ENCODE peak calls at places on chromosomes 3 and 15, in ten cellular contexts. F, K, X, R, D, C, P, U, E and W are unnamed samples. For H3K4me1, the result is how much of the 10 kb centered on the place peaks cover.

GRCh38 chr15:31974855-31975421 is 55.4 kb upstream of the CHRNA7 start:
- DNase-seq in D (no peak), P (no peak), C (peak), U (peak), E (peak), X (peak), R (no peak), F (no peak), K (no peak), W (no peak)

GRCh38 chr3:52787246-52787645 is 7.3 kb upstream of the ITIH3 start:
- DNase-seq in P (no peak), F (no peak), K (no peak), X (no peak), U (no peak), C (no peak), D (peak), R (no peak), E (no peak), W (no peak)

GRCh38 chr15:92083190-92083589 is 229.7 kb downstream of the SLCO3A1 start:
- DNase-seq in F (no peak), C (no peak), R (no peak), X (no peak), D (no peak), K (no peak), P (no peak), E (no peak), U (no peak), W (no peak)

GRCh38 chr15:96851613-96852012 is 521.1 kb downstream of the NR2F2 start:
- DNase-seq in F (no peak), R (no peak), U (no peak), D (no peak), C (no peak), X (no peak), K (no peak), P (no peak), E (no peak), W (no peak)

GRCh38 chr15:31173790-31174450 is 72.4 kb upstream of the TRPM1 start:
- DNase-seq in F (no peak), E (no peak), K (no peak), D (no peak), P (no peak), X (no peak), R (no peak), C (no peak), U (no peak), W (no peak)

GRCh38 chr3:152853196-152853595 is 18.3 kb downstream of the P2RY1 start:
- DNase-seq in K (no peak), P (no peak), C (no peak), F (no peak), X (no peak), U (no peak), R (no peak), D (no peak), E (no peak), W (no peak)

GRCh38 chr3:189954733-189955665 is 165.7 kb downstream of the P3H2 start:
- DNase-seq in F (no peak), E (no peak), P (no peak), X (no peak), R (no peak), D (peak), K (no peak), C (no peak), U (no peak), W (no peak)

GRCh38 chr15:63509933-63510547 is 5.6 kb downstream of the USP3 start:
- DNase-seq in K (no peak), E (no peak), D (no peak), C (no peak), X (no peak), U (peak), P (no peak), R (no peak), F (no peak), W (no peak)

GRCh38 chr3:151827816-151828215 is 13.9 kb downstream of the AADAC start:
- DNase-seq in K (no peak), C (no peak), U (no peak), X (no peak), D (no peak), E (no peak), F (no peak), R (no peak), P (no peak), W (no peak)

GRCh38 chr3:8757551-8758518 is 11.6 kb downstream of the OXTR start:
- DNase-seq in K (no peak), F (no peak), U (no peak), D (no peak), X (no peak), P (no peak), C (no peak), E (no peak), R (no peak), W (no peak)

GRCh38 chr15:101652098-101652782 is at the start of gene TM2D3:
- DNase-seq in D (peak), X (peak), K (peak), U (peak), F (peak), R (peak), C (peak), P (peak), E (peak), W (peak)

GRCh38 chr3:37174532-37175126 is at the start of gene LRRFIP2:
- DNase-seq in K (no peak), E (peak), F (no peak), R (peak), X (no peak), D (no peak), U (no peak), P (no peak), C (no peak), W (no peak)

GRCh38 chr15:63876085-63876662 is 42.4 kb upstream of the HERC1 start:
- DNase-seq in D (peak), R (no peak), E (no peak), U (no peak), F (no peak), K (no peak), P (peak), X (no peak), C (no peak), W (no peak)

GRCh38 chr3:102174832-102175374 is 259.9 kb upstream of the ZPLD1 start:
- DNase-seq in E (no peak), F (no peak), X (no peak), C (no peak), D (no peak), P (no peak), U (no peak), R (no peak), K (no peak), W (no peak)

GRCh38 chr15:100973351-100974034 is 54.3 kb downstream of the LRRK1 start:
- DNase-seq in X (peak), R (no peak), U (no peak), D (no peak), C (peak), K (no peak), P (no peak), E (no peak), F (no peak), W (no peak)

GRCh38 chr3:147809206-147809605 is 400.0 kb downstream of the ZIC1 start:
- DNase-seq in U (no peak), F (no peak), K (no peak), P (no peak), C (no peak), E (no peak), R (no peak), D (no peak), X (no peak), W (no peak)

GRCh38 chr3:53116956-53117355 is 13.3 kb downstream of the RFT1 start:
- DNase-seq in F (no peak), K (no peak), C (no peak), X (no peak), R (no peak), P (no peak), D (no peak), E (no peak), U (no peak), W (no peak)

GRCh38 chr3:194395201-194395600 is 3.9 kb downstream of the GP5 start:
- DNase-seq in K (no peak), U (peak), E (no peak), R (no peak), C (no peak), X (no peak), P (no peak), D (no peak), F (no peak), W (no peak)

DNA sequence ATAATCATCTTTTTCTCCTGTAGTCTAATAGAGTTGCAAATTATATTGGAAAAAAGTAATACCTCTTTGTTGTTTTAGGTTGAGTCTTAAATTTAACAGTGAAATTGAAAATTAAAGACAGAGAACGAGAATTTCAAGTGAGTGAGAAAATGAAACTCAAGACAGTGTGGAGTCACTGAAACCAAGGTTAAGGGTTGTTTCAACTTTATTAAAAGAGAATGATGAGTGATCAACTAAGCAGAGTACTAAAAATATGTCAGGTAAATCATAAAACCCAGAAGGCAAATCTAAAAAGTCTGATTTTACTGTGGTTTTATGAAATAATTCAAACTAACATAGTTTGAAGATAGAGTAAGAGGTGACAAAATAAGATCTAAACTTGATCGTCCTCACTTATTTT is 782.5 kb upstream of the SEMA6D start:
- DNase-seq in X (no peak), C (no peak), K (no peak), E (peak), P (no peak), R (no peak), U (no peak), D (no peak), F (no peak), W (no peak)
- H3K4me1 ChIP-seq in X (under half), C (under half), K (under half), E (under half), P (under half), R (under half), U (under half), D (under half), F (under half), W (under half)

GRCh38 chr3:29823233-29823632 is 542.4 kb downstream of the RBMS3 start:
- DNase-seq in P (no peak), R (no peak), X (no peak), E (no peak), F (no peak), U (no peak), D (no peak), C (no peak), K (no peak), W (no peak)
- H3K27ac ChIP-seq in P (no peak), R (no peak), X (no peak), E (no peak), F (no peak), U (no peak), D (no peak), C (no peak), K (no peak), W (no peak)

DNA sequence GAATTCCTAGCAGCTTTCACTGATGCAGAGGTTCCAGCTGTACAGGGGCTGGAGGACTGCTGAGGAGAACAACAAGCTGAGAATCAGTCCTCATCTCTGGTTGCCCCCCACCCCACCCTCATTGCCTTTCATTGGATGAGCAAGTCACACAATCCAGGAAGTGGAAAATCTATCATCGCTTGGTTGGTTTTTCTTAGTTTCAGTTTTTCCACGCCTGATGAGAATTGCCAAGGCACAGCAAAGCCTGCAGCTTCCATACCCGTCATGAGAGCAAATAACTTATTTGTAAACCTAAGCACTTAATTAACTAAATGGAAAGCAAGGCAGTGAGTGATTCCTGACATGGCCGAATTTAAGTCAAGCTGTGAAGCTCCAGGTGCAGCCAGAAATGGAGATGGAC is 21.4 kb upstream of the LIPC start:
- DNase-seq in P (no peak), F (peak), K (no peak), C (no peak), X (no peak), E (no peak), D (no peak), R (peak), U (no peak), W (no peak)
- H3K4me3 ChIP-seq in P (no peak), F (no peak), K (no peak), C (no peak), X (no peak), E (no peak), D (peak), R (peak), U (no peak), W (peak)

GRCh38 chr3:61632568-61633175 is 71.3 kb downstream of the PTPRG start:
- DNase-seq in U (peak), E (no peak), X (no peak), F (no peak), C (no peak), P (no peak), K (no peak), D (no peak), R (no peak), W (no peak)
- H3K4me1 ChIP-seq in U (under half), E (half or more), X (under half), F (under half), C (under half), P (under half), K (under half), D (under half), R (under half), W (under half)

DNA sequence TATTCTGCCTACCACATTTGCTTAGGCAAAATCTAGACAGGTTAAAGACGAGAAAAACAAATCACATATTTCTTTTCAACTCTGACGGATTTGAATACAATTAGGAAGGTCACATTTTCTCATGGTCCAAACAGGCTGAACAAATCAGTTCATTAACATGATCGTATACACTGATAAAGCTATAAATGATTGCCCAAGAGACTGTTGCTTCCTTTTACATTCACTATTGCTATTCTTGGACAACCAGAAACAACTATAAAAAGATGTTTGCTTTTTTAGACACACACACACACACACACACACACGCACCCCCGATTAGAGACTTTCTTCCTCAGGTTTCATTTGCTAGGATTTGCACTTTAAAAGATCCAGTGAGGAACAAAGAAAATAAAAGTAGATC is 122.3 kb upstream of the BHLHE40 start:
- DNase-seq in X (no peak), P (no peak), C (no peak), D (no peak), R (no peak), F (no peak), E (no peak), U (no peak), K (no peak), W (no peak)
- H3K27ac ChIP-seq in X (no peak), P (no peak), C (no peak), D (no peak), R (no peak), F (no peak), E (no peak), U (no peak), K (no peak), W (no peak)

GRCh38 chr3:150146891-150147761 is 176.4 kb upstream of the PFN2 start:
- DNase-seq in F (peak), X (no peak), P (peak), K (no peak), C (no peak), R (no peak), D (no peak), E (no peak), U (no peak), W (peak)
- H3K4me3 ChIP-seq in F (no peak), X (no peak), P (no peak), K (no peak), C (no peak), R (no peak), D (no peak), E (no peak), U (no peak), W (no peak)

DNA sequence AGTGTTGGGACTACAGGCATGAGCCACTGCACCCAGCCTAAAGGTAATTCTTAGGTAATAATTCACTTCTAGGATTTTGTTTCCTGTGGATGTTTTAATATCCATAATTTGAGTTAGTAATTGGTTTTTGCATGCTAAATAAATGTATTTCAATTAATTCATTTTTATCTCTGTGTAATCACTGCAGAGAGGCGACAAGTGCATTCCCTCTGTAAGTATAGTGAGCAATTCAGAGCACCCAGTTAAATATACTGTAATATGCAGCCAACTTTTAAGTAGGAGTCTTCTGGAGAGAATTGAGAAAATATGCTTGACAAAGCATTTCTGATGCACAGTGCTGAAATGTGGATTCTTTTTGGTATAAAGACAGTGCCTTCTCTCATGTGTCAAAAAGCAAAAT is 5.7 kb downstream of the TBC1D23 start:
- DNase-seq in F (no peak), K (no peak), C (no peak), D (no peak), X (no peak), U (no peak), P (no peak), R (no peak), E (no peak), W (no peak)
- H3K4me1 ChIP-seq in F (under half), K (under half), C (under half), D (under half), X (under half), U (under half), P (half or more), R (under half), E (under half), W (under half)

DNA sequence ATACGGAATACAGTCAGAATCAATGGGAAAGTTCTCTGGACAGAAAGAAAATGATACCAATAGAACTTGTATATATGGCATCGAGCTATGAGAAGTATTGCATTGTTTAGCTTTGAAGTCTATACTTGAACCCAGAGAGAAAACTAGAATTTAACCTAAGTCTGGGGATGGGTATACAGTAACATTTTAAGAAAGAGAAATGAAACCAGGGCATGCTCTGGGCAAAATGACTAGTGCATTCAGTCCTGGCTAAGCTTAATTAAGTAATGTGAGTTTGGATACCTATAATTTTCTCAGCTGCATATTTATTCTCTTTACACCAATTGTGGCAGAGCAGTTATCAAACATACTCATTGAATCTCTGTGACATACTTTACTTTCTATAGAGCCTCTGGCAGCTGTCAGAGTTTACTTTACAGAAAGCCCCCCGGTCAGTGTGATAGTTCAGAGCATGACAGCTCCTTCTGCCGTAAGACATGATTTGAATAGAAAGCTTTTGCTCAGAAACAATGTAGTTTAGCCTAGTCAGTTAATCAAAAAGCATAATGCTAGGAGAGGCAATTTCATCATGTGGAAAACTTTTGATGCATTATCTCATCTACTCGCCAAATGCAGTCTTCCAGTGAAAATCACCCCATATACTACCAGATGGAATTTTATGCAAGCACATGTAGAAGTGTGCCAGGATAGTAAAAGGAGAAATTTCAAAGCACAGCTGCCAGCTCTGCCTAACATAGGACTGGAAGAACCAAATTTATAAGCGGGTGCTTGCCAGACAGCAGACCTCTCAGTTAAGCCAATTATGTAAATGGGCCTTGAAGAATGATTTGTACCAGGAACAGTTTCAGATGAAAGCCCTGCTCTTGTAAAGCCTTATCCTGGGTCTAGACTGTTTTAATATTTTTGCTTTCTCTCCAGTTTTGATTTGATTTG is 40.7 kb downstream of the OXSM start:
- DNase-seq in C (no peak), K (no peak), U (peak), X (no peak), E (no peak), R (no peak), F (no peak), P (no peak), D (no peak), W (no peak)
- H3K27ac ChIP-seq in C (no peak), K (no peak), U (no peak), X (no peak), E (peak), R (no peak), F (no peak), P (no peak), D (no peak), W (no peak)

GRCh38 chr15:79091204-79091867 is 756 bp upstream of the RASGRF1 start:
- DNase-seq in U (peak), R (no peak), X (peak), D (no peak), P (peak), F (no peak), C (peak), K (no peak), E (no peak), W (no peak)
- H3K4me3 ChIP-seq in U (no peak), R (no peak), X (no peak), D (no peak), P (no peak), F (no peak), C (peak), K (peak), E (no peak), W (peak)

GRCh38 chr3:86950717-86951116 is 40.2 kb downstream of the VGLL3 start:
- DNase-seq in D (no peak), U (no peak), F (no peak), P (no peak), E (no peak), C (no peak), R (no peak), K (no peak), X (no peak), W (no peak)
- H3K4me1 ChIP-seq in D (under half), U (under half), F (under half), P (under half), E (under half), C (under half), R (under half), K (under half), X (under half), W (under half)